ENCODE peak calls at places on chromosomes 5 and 9, in four cellular contexts. I, H, Y and W are unnamed samples. For H3K4me1, the result is how much of the 10 kb centered on the place peaks cover.

GRCh38 chr9:130263601-130264413 is 1.8 kb upstream of the HMCN2 start:
- DNase-seq in I (peak), H (no peak), Y (no peak), W (no peak)

GRCh38 chr5:87756951-87757350 is 344.2 kb upstream of the CCNH start:
- DNase-seq in I (no peak), H (no peak), Y (no peak), W (no peak)

GRCh38 chr5:62115009-62115408 is 191.0 kb upstream of the KIF2A start:
- DNase-seq in I (no peak), H (no peak), Y (no peak), W (no peak)

GRCh38 chr9:27394826-27395201 is 97.9 kb upstream of the EQTN start:
- DNase-seq in I (no peak), H (no peak), Y (no peak), W (no peak)

GRCh38 chr9:119368179-119368578 is 1.1 kb downstream of the BRINP1 start:
- DNase-seq in I (no peak), H (no peak), Y (no peak), W (no peak)

GRCh38 chr9:137116027-137116507 is 1.5 kb upstream of the DPP7 start:
- DNase-seq in I (no peak), H (no peak), Y (no peak), W (no peak)

GRCh38 chr9:13181652-13182051 is 97.8 kb downstream of the MPDZ start:
- DNase-seq in I (no peak), H (no peak), Y (no peak), W (no peak)

GRCh38 chr9:114525505-114525904 is 20.2 kb upstream of the WHRN start:
- DNase-seq in I (no peak), H (no peak), Y (no peak), W (no peak)

GRCh38 chr5:74382864-74383618 is 257.5 kb downstream of the ENC1 start:
- DNase-seq in I (peak), H (no peak), Y (no peak), W (no peak)

GRCh38 chr5:134111741-134112647 is 2.5 kb upstream of the TCF7 start:
- DNase-seq in I (no peak), H (no peak), Y (no peak), W (no peak)

GRCh38 chr5:171757853-171758535 is 27.6 kb upstream of the SMIM23 start:
- DNase-seq in I (no peak), H (no peak), Y (no peak), W (no peak)

GRCh38 chr9:37325778-37326177 is 96.7 kb upstream of the GRHPR start:
- DNase-seq in I (no peak), H (no peak), Y (no peak), W (no peak)

GRCh38 chr9:133342570-133342969 is 5.4 kb downstream of the MED22 start:
- DNase-seq in I (peak), H (no peak), Y (no peak), W (no peak)

GRCh38 chr9:18969095-18969494 is 63.9 kb downstream of the SAXO1 start:
- DNase-seq in I (no peak), H (no peak), Y (no peak), W (no peak)

GRCh38 chr5:16787278-16787677 is 148.8 kb downstream of the MYO10 start:
- DNase-seq in I (peak), H (no peak), Y (no peak), W (no peak)

GRCh38 chr5:16794381-16794913 is 141.6 kb downstream of the MYO10 start:
- DNase-seq in I (no peak), H (no peak), Y (no peak), W (no peak)

GRCh38 chr5:16791036-16791705 is 144.9 kb downstream of the MYO10 start:
- DNase-seq in I (peak), H (no peak), Y (peak), W (no peak)

GRCh38 chr5:16788957-16789356 is 147.1 kb downstream of the MYO10 start:
- DNase-seq in I (no peak), H (no peak), Y (no peak), W (no peak)

GRCh38 chr5:16792278-16793275 is 143.5 kb downstream of the MYO10 start:
- DNase-seq in I (peak), H (no peak), Y (no peak), W (no peak)
- H3K4me3 ChIP-seq in I (no peak), H (no peak), Y (no peak), W (no peak)

DNA sequence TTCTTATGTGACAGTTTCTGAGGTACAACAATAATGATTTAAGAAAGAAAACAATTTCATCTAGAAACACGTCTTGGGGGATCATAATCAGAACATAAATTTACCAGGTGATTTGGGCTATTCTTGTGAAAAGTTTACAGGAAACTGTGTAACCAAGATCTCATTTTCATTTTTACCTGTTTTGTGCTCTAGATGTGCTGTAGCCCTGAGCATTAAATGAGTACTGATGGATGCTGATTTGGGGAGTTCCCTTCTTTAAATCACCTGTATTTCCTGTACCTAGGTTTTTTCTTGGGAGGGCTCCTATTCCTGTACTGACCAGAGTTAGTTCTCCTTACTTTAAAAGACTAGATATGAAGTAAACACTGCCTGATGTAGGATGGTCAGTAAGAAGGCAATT is 12.7 kb downstream of the MATR3 start:
- DNase-seq in I (no peak), H (no peak), Y (no peak), W (no peak)
- H3K4me1 ChIP-seq in I (under half), H (under half), Y (half or more), W (half or more)

GRCh38 chr9:84708400-84708799 is 38.9 kb downstream of the NTRK2 start:
- DNase-seq in I (no peak), H (no peak), Y (no peak), W (no peak)

GRCh38 chr9:84710701-84711397 is 41.3 kb downstream of the NTRK2 start:
- DNase-seq in I (no peak), H (no peak), Y (no peak), W (no peak)

GRCh38 chr9:84711398-84711777 is 41.9 kb downstream of the NTRK2 start:
- DNase-seq in I (no peak), H (no peak), Y (no peak), W (no peak)

GRCh38 chr9:84716217-84716616 is 46.7 kb downstream of the NTRK2 start:
- DNase-seq in I (no peak), H (no peak), Y (no peak), W (no peak)

DNA sequence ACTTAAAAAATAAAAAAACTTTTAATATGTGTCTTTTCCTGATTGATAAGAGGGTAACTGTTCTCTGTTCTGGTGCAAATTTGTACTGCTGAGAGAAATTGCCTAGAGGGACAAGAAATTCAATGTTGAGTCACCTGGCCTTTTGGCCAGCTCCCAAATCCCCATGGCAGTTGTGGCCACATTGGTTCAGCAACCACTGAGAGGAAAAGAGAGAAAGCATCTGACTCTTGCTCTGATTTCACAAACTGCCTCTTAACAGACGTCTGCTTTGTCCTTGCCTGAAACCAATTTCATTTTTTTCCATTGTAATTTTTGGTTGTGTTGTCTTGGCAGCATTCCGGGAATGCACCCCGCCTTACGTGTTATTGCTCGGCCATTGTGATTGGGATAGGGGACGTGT is 42.4 kb downstream of the NTRK2 start:
- DNase-seq in I (peak), H (no peak), Y (no peak), W (no peak)
- H3K27ac ChIP-seq in I (no peak), H (no peak), Y (no peak), W (no peak)

GRCh38 chr5:178588769-178589168 is 1.4 kb downstream of the COL23A1 start:
- DNase-seq in I (no peak), H (no peak), Y (no peak), W (no peak)

GRCh38 chr5:178590141-178590923 is at the start of gene COL23A1:
- DNase-seq in I (peak), H (peak), Y (peak), W (peak)

GRCh38 chr5:178587793-178588611 is 2.2 kb downstream of the COL23A1 start:
- DNase-seq in I (no peak), H (no peak), Y (no peak), W (no peak)

GRCh38 chr5:178590924-178591423 is 781 bp upstream of the COL23A1 start:
- DNase-seq in I (no peak), H (no peak), Y (no peak), W (no peak)

GRCh38 chr5:178589180-178590140 is 733 bp downstream of the COL23A1 start:
- DNase-seq in I (peak), H (no peak), Y (peak), W (peak)
- H3K4me3 ChIP-seq in I (peak), H (peak), Y (no peak), W (peak)

GRCh38 chr5:149541893-149542292 is 9.3 kb downstream of the CSNK1A1 start:
- DNase-seq in I (no peak), H (no peak), Y (no peak), W (no peak)

GRCh38 chr5:149543361-149544198 is 7.7 kb downstream of the CSNK1A1 start:
- DNase-seq in I (no peak), H (no peak), Y (no peak), W (no peak)

GRCh38 chr5:149544199-149544472 is 7.1 kb downstream of the CSNK1A1 start:
- DNase-seq in I (no peak), H (no peak), Y (no peak), W (no peak)

GRCh38 chr5:149546974-149547373 is 4.3 kb downstream of the CSNK1A1 start:
- DNase-seq in I (no peak), H (no peak), Y (no peak), W (no peak)

GRCh38 chr5:149545327-149545726 is 5.9 kb downstream of the CSNK1A1 start:
- DNase-seq in I (no peak), H (no peak), Y (no peak), W (no peak)
- H3K4me1 ChIP-seq in I (under half), H (under half), Y (under half), W (half or more)

DNA sequence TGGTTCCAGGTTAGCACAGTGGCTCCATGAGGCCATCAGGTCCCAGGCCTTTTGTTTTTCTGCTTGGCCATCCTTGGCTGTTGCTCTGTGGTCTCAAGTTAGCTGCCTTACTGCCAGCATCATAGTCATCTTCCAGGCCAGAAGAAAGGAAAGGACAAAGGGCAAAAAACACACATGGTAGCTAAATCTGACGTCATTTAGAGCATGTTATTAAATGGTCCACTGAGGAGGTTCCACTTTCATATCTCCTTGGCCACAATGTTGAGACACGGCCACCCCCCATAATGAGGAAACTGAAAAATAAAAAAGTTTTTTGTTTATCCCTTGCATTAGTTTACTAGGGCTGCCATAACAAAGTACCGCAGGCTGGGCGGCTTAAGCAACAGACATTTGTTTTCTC is 106.4 kb upstream of the NIPBL start:
- DNase-seq in I (no peak), H (no peak), Y (no peak), W (no peak)
- H3K27ac ChIP-seq in I (no peak), H (no peak), Y (no peak), W (no peak)

GRCh38 chr5:25190521-25191000 is 545.8 kb upstream of the CDH10 start:
- DNase-seq in I (no peak), H (no peak), Y (no peak), W (no peak)
- H3K4me3 ChIP-seq in I (no peak), H (no peak), Y (no peak), W (no peak)

GRCh38 chr5:113218906-113219517 is 215.8 kb downstream of the TSSK1B start:
- DNase-seq in I (no peak), H (no peak), Y (no peak), W (no peak)

GRCh38 chr5:113219695-113220094 is 215.1 kb downstream of the TSSK1B start:
- DNase-seq in I (no peak), H (no peak), Y (no peak), W (no peak)

GRCh38 chr5:113218200-113218599 is 216.6 kb downstream of the TSSK1B start:
- DNase-seq in I (no peak), H (no peak), Y (no peak), W (peak)

GRCh38 chr5:113216545-113216944 is 218.2 kb downstream of the TSSK1B start:
- DNase-seq in I (no peak), H (no peak), Y (no peak), W (no peak)

DNA sequence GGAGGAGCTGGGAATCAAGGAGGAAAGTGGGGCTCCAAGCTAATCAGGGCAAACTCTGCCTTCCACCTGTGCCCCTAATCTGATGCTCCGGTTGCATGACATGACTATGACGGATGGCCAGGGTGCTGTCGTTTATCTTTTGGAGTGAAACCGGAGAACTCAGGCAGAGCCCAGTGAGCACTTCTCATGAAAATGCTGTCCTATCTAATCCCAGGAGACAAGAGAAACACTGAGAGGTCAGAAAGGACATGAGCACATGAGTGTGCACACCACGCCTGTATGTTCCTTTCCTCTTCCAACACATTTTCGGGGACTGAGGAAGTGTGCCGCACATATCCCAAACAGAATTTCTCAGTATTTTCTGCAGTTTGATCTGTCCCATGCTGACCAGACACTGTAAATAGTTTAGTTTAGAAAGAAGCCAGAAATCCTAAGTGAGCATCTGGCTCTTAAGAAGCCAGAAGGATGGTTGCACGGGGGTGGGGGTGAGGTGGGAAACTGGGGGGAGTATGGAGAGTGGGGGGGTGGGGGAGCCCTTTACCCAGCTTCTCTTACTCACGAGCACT is 217.1 kb downstream of the TSSK1B start:
- DNase-seq in I (no peak), H (no peak), Y (no peak), W (no peak)
- H3K4me1 ChIP-seq in I (under half), H (under half), Y (under half), W (under half)